ENCODE peak calls at places on chromosome 10, in five cellular contexts. V is EL, P is Right ventricle myocardium inferior, X is progenitor cell of endocrine pancreas, E is M059J. Z is an unnamed sample.
A peak's percentile ranks its signal among the peaks of the same experiment; 100 is the strongest.

GRCh38 chr10:110764793-110765512 is 106.8 kb upstream of the PDCD4 start:
- DNase-seq in X (no peak), P (no peak), E (no peak), V (no peak), Z (no peak)

GRCh38 chr10:19788075-19788686 is 28.1 kb upstream of the PLXDC2 start:
- DNase-seq in X (no peak), V (peak; percentile 27), E (peak; percentile 19), P (no peak), Z (no peak)

GRCh38 chr10:126921974-126922525 is 16.8 kb downstream of the DOCK1 start:
- DNase-seq in V (peak; percentile 87), X (no peak), E (peak; percentile 68), P (no peak), Z (no peak)

GRCh38 chr10:5888352-5888751 is 1.3 kb downstream of the ANKRD16 start:
- DNase-seq in V (peak; percentile 27), X (no peak), E (no peak), P (no peak), Z (no peak)

GRCh38 chr10:24944512-24945255 is 7.7 kb downstream of the PRTFDC1 start:
- DNase-seq in P (no peak), E (peak; percentile 75), V (peak; percentile 47), X (no peak), Z (no peak)

GRCh38 chr10:13997650-13998049 is 333.1 kb downstream of the FRMD4A start:
- DNase-seq in X (no peak), P (no peak), V (no peak), E (no peak), Z (no peak)

GRCh38 chr10:69061305-69062161 is 26.4 kb upstream of the SRGN start:
- DNase-seq in X (no peak), V (peak; percentile 98), E (peak; percentile 97), P (peak; percentile 84), Z (no peak)

GRCh38 chr10:24938076-24938475 is 14.3 kb downstream of the PRTFDC1 start:
- DNase-seq in X (no peak), V (no peak), P (no peak), E (no peak), Z (no peak)

GRCh38 chr10:50990568-50991495 is 83.5 kb upstream of the PRKG1 start:
- DNase-seq in X (peak; percentile 17), P (peak; percentile 78), E (peak; percentile 69), V (peak; percentile 49), Z (peak; percentile 70)

GRCh38 chr10:30587522-30588031 is 42.0 kb downstream of the LYZL2 start:
- DNase-seq in E (no peak), X (no peak), V (no peak), P (peak; percentile 68), Z (no peak)

GRCh38 chr10:93512565-93512964 is 16.2 kb downstream of the CEP55 start:
- DNase-seq in E (no peak), X (no peak), V (peak; percentile 60), P (no peak), Z (no peak)

GRCh38 chr10:85548038-85548437 is 818.6 kb downstream of the GRID1 start:
- DNase-seq in X (no peak), P (no peak), V (no peak), E (peak; percentile 35), Z (no peak)

GRCh38 chr10:131758942-131759315 is 141.9 kb upstream of the PPP2R2D start:
- DNase-seq in X (no peak), P (no peak), E (no peak), V (no peak), Z (no peak)

GRCh38 chr10:103852189-103852711 is 3.1 kb downstream of the SH3PXD2A start:
- DNase-seq in X (no peak), E (peak; percentile 62), P (no peak), V (peak; percentile 23), Z (no peak)

GRCh38 chr10:20709708-20710107 is 187.4 kb downstream of the NEBL start:
- DNase-seq in V (no peak), P (no peak), E (no peak), X (no peak), Z (no peak)

GRCh38 chr10:90742189-90742588 is 115.7 kb downstream of the HTR7 start:
- DNase-seq in E (peak; percentile 88), X (no peak), P (no peak), V (peak; percentile 60), Z (no peak)

GRCh38 chr10:116364808-116365207 is 40.6 kb downstream of the CCDC172 start:
- DNase-seq in E (no peak), X (no peak), V (no peak), P (no peak), Z (no peak)

GRCh38 chr10:128540806-128541739 is 414.9 kb upstream of the MKI67 start:
- DNase-seq in P (peak; percentile 72), X (no peak), V (no peak), E (no peak), Z (peak; percentile 65)

GRCh38 chr10:50594012-50594411 is 29.7 kb downstream of the SGMS1 start:
- DNase-seq in E (peak; percentile 77), X (no peak), P (no peak), V (peak; percentile 76), Z (no peak)

GRCh38 chr10:121159670-121160069 is 308.5 kb downstream of the WDR11 start:
- DNase-seq in E (peak; percentile 57), P (no peak), X (no peak), V (no peak), Z (no peak)

GRCh38 chr10:63365976-63366765 is 99.6 kb downstream of the JMJD1C start:
- DNase-seq in P (no peak), V (peak; percentile 28), X (no peak), E (peak; percentile 47), Z (no peak)

GRCh38 chr10:133258066-133258817 is 18.4 kb downstream of the ADAM8 start:
- DNase-seq in P (no peak), E (no peak), X (no peak), V (no peak), Z (no peak)

GRCh38 chr10:100186253-100186780 is 488 bp upstream of the ERLIN1 start:
- DNase-seq in P (peak; percentile 71), E (peak; percentile 36), V (no peak), X (no peak), Z (no peak)

GRCh38 chr10:49534670-49535381 is 4.1 kb downstream of the ERCC6 start:
- DNase-seq in E (peak; percentile 72), V (peak; percentile 82), P (no peak), X (no peak), Z (no peak)

GRCh38 chr10:100027416-100027815 is 17.7 kb upstream of the DNMBP start:
- DNase-seq in P (no peak), V (no peak), E (no peak), X (no peak), Z (no peak)

GRCh38 chr10:30534465-30535144 is 94.9 kb downstream of the LYZL2 start:
- DNase-seq in P (no peak), V (peak; percentile 68), E (peak; percentile 50), X (peak; percentile 39), Z (peak; percentile 67)

GRCh38 chr10:13831711-13832110 is 244.9 kb downstream of the PRPF18 start:
- DNase-seq in P (no peak), X (no peak), E (no peak), V (no peak), Z (no peak)

GRCh38 chr10:124306922-124307371 is 111.8 kb downstream of the OAT start:
- DNase-seq in V (peak; percentile 30), X (no peak), E (peak; percentile 20), P (no peak), Z (no peak)